ENCODE peak calls at places on chromosomes 7 and 10, in five cellular contexts. S is pancreas; P is CD8-positive, alpha-beta T cell; Q is cardiac muscle cell; D is left ventricle myocardium inferior. O is an unnamed sample. For H3K36me3, the result is how much of the 10 kb centered on the place peaks cover.

GRCh38 chr7:22779697-22780096 is 43.0 kb downstream of the TOMM7 start:
- DNase-seq in Q (no peak), S (no peak), P (no peak), D (no peak), O (no peak)

GRCh38 chr10:47029181-47029971 is 118.1 kb downstream of the PTPN20 start:
- DNase-seq in D (no peak), P (no peak), S (no peak), Q (no peak), O (no peak)

GRCh38 chr7:18450021-18450420 is 45.5 kb upstream of the HDAC9 start:
- DNase-seq in S (no peak), D (no peak), P (no peak), Q (no peak), O (no peak)

GRCh38 chr10:100816671-100817070 is 71.3 kb downstream of the PAX2 start:
- DNase-seq in D (no peak), Q (no peak), S (no peak), P (no peak), O (no peak)

GRCh38 chr10:80268266-80268665 is 21.2 kb downstream of the MAT1A start:
- DNase-seq in S (no peak), Q (no peak), D (no peak), P (no peak), O (no peak)

GRCh38 chr7:66140924-66141323 is 26.3 kb downstream of the CRCP start:
- DNase-seq in S (peak), D (peak), P (no peak), Q (peak), O (peak)

GRCh38 chr10:131048595-131048994 is 262.9 kb downstream of the TCERG1L start:
- DNase-seq in S (no peak), Q (no peak), P (no peak), D (no peak), O (no peak)

GRCh38 chr7:76202666-76203030 is 952 bp downstream of the SRRM3 start:
- DNase-seq in P (no peak), S (no peak), D (no peak), Q (no peak), O (no peak)

GRCh38 chr10:52875341-52875740 is 102.8 kb upstream of the MBL2 start:
- DNase-seq in D (no peak), S (no peak), P (no peak), Q (no peak), O (no peak)

GRCh38 chr7:117665393-117665792 is 185.6 kb downstream of the CFTR start:
- DNase-seq in Q (no peak), D (no peak), P (no peak), S (no peak), O (no peak)

GRCh38 chr7:90952649-90952991 is 311.6 kb upstream of the FZD1 start:
- DNase-seq in P (no peak), Q (no peak), S (no peak), D (no peak), O (no peak)

GRCh38 chr10:68121862-68122261 is 12.6 kb downstream of the MYPN start:
- DNase-seq in Q (no peak), S (no peak), P (no peak), D (no peak), O (no peak)

GRCh38 chr10:46525824-46526681 is 30.4 kb downstream of the GPRIN2 start:
- DNase-seq in S (no peak), Q (no peak), P (no peak), D (no peak), O (no peak)

GRCh38 chr10:91705948-91706670 is 73.2 kb upstream of the PPP1R3C start:
- DNase-seq in D (no peak), P (no peak), Q (no peak), S (no peak), O (no peak)

GRCh38 chr7:128420773-128421172 is 11.0 kb upstream of the IMPDH1 start:
- DNase-seq in Q (no peak), D (no peak), P (no peak), S (no peak), O (no peak)

GRCh38 chr10:121710207-121710606 is 112.0 kb upstream of the FGFR2 start:
- DNase-seq in P (no peak), S (no peak), Q (no peak), D (no peak), O (no peak)

GRCh38 chr10:30996481-30996980 is 35.1 kb downstream of the ZNF438 start:
- DNase-seq in Q (no peak), S (no peak), P (no peak), D (no peak), O (no peak)
- H3K4me3 ChIP-seq in Q (no peak), S (no peak), P (no peak), D (no peak), O (no peak)

GRCh38 chr7:92534572-92534971 is 6.0 kb downstream of the RBM48 start:
- DNase-seq in S (no peak), D (no peak), Q (no peak), P (no peak), O (no peak)
- H3K36me3 ChIP-seq in S (under half), D (half or more), Q (half or more), P (half or more), O (under half)

DNA sequence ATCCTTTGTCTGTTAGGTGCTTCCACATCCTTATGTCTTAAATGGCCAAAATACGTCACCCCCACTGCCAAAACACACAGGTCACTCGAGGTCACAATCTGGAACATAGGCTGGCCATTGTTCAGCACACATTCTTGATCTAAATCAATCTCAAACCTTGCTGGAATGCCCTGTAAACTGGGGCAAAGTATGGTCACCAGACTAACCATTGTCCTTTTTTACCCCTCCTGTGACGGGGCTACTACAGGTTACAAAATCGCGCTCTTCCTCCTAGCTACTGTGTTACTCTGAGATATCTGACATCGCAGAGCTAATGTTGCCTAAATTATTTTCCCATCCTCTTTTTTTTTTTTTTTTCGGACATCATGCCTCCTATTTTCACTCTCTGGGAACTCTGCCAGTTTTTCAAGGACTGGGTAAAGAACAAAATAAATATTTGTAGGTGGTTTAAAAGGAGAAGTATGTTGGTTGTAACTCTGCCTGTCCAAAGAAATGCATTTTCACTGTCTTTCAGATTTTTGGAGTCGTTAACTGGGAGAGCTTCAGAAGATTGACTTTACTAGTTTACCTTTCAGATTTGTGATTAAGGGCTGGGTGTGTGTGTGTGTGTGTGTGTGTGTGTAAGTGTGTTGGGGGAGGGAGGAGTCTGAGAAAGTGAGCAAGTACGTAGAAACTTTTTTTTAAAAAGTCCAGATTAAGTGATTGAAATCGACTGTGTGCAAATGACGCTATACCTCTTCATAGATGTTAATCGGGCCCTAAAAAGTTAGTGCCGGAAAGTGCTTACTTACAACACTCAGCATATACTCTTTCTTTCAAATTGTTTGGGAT is 942 bp upstream of the KIAA1217 start:
- DNase-seq in S (peak), P (no peak), Q (peak), D (peak), O (peak)
- H3K4me3 ChIP-seq in S (peak), P (no peak), Q (peak), D (peak), O (peak)

DNA sequence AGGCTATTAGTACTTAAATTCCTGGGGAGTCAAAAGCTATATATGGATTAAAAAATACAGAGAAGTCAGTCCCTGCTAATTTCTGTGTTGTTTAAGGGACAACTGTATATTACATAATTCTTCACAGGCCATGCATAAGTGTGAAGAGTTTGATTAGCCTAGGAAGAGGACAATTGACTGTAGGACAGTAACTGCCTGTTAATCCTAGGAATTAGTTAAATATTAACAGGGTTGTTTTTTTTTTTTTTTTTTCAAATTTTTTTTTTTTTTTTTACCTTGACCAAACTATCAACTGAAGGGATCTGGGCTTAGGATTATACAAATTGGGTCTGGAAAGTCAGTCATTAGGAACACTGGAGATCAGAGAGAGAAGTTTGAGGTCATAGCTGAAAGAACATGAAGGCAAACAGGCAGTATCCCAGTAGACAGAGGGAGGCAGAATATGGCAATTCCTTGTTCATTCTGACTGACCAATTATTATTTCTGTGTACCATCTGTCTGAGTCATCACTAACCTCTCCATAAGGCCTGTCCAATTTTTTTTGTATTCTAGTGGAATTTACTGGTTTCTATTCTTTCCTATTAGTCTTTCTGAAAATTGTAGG is 1139.2 kb downstream of the SORCS1 start:
- DNase-seq in S (no peak), Q (no peak), P (no peak), D (no peak), O (no peak)
- H3K36me3 ChIP-seq in S (under half), Q (under half), P (under half), D (under half), O (under half)